ENCODE peak calls at places on chromosomes 16 and 17, in ten cellular contexts. H, R, U, W, X, Y, T, B, J and S are unnamed samples.

GRCh38 chr16:12291989-12292759 is 315.6 kb downstream of the SNX29 start:
- DNase-seq in U (no peak), B (no peak), X (no peak), J (no peak), W (no peak), R (no peak), T (no peak), H (no peak), Y (no peak), S (no peak)

GRCh38 chr17:63402808-63403207 is 43.3 kb downstream of the CYB561 start:
- DNase-seq in J (no peak), X (no peak), Y (no peak), W (no peak), B (peak), R (no peak), T (no peak), H (no peak), U (no peak), S (no peak)

GRCh38 chr17:17537311-17538099 is 41.3 kb upstream of the RASD1 start:
- DNase-seq in H (no peak), U (no peak), J (no peak), R (no peak), B (no peak), T (no peak), Y (no peak), X (no peak), W (no peak), S (no peak)

GRCh38 chr16:80299416-80299815 is 241.4 kb upstream of the DYNLRB2 start:
- DNase-seq in J (no peak), Y (no peak), R (no peak), X (no peak), U (no peak), T (peak), B (no peak), H (no peak), W (no peak), S (peak)

GRCh38 chr17:15154618-15155017 is 110.5 kb downstream of the PMP22 start:
- DNase-seq in U (no peak), R (no peak), T (no peak), X (no peak), W (no peak), Y (no peak), H (no peak), B (no peak), J (no peak), S (no peak)

GRCh38 chr17:78879679-78880186 is 23.3 kb downstream of the CEP295NL start:
- DNase-seq in R (peak), J (peak), W (peak), Y (no peak), X (no peak), T (no peak), U (peak), B (peak), H (peak), S (no peak)

GRCh38 chr17:17692353-17693252 is 11.3 kb downstream of the RAI1 start:
- DNase-seq in T (no peak), Y (no peak), B (no peak), R (no peak), H (no peak), J (no peak), X (no peak), U (no peak), W (no peak), S (no peak)

GRCh38 chr16:85064186-85064585 is 36.6 kb downstream of the KIAA0513 start:
- DNase-seq in T (no peak), X (no peak), B (no peak), R (no peak), U (no peak), W (no peak), J (no peak), Y (no peak), H (no peak), S (no peak)